ENCODE peak calls at places on chromosomes 5 and 9, in six cellular contexts. R is activated CD8-positive, alpha-beta T cell treated with anti-CD3 and anti-CD28 coated beads for 36 hours; V is A673; H is lung; I is CD8-positive, alpha-beta T cell; Y is GM12864. Q is an unnamed sample.

GRCh38 chr5:104179057-104179456 is 616.5 kb upstream of the NUDT12 start:
- DNase-seq in R (peak; percentile 37), V (peak; percentile 66), H (no peak), I (no peak), Y (peak; percentile 19), Q (no peak)

GRCh38 chr5:123527190-123527589 is 15.2 kb downstream of the CSNK1G3 start:
- DNase-seq in R (no peak), V (no peak), H (no peak), I (no peak), Y (no peak), Q (no peak)

GRCh38 chr5:100634937-100635336 is 99.8 kb downstream of the FAM174A start:
- DNase-seq in R (no peak), V (no peak), H (no peak), I (no peak), Y (no peak), Q (no peak)

GRCh38 chr5:124643306-124643705 is 103.1 kb downstream of the ZNF608 start:
- DNase-seq in R (no peak), V (no peak), H (no peak), I (no peak), Y (no peak), Q (no peak)

GRCh38 chr9:8268881-8269280 is 469.3 kb upstream of the DMAC1 start:
- DNase-seq in R (no peak), V (no peak), H (no peak), I (no peak), Y (no peak), Q (no peak)

GRCh38 chr9:89000973-89001916 is 10.0 kb downstream of the S1PR3 start:
- DNase-seq in R (peak; percentile 90), V (peak; percentile 95), H (peak; percentile 92), I (peak; percentile 66), Y (peak; percentile 24), Q (peak; percentile 64)

GRCh38 chr5:96343094-96343493 is 90.0 kb downstream of the PCSK1 start:
- DNase-seq in R (no peak), V (no peak), H (no peak), I (no peak), Y (no peak), Q (no peak)

GRCh38 chr5:169911448-169912212 is 68.7 kb downstream of the INSYN2B start:
- DNase-seq in R (no peak), V (peak; percentile 36), H (no peak), I (no peak), Y (no peak), Q (no peak)

GRCh38 chr5:11149136-11149535 is 388.1 kb upstream of the DAP start:
- DNase-seq in R (no peak), V (no peak), H (no peak), I (no peak), Y (no peak), Q (no peak)

GRCh38 chr9:19156805-19157204 is 29.5 kb upstream of the PLIN2 start:
- DNase-seq in R (no peak), V (no peak), H (no peak), I (no peak), Y (no peak), Q (no peak)

GRCh38 chr5:141866111-141866510 is 12.1 kb downstream of the PCDH1 start:
- DNase-seq in R (no peak), V (no peak), H (peak; percentile 82), I (no peak), Y (no peak), Q (no peak)

GRCh38 chr9:35726876-35727438 is 5.0 kb downstream of the TLN1 start:
- DNase-seq in R (peak; percentile 69), V (no peak), H (no peak), I (peak; percentile 25), Y (no peak), Q (no peak)

GRCh38 chr5:88679638-88680037 is 203.3 kb downstream of the MEF2C start:
- DNase-seq in R (no peak), V (no peak), H (no peak), I (no peak), Y (no peak), Q (no peak)

GRCh38 chr5:134034326-134034725 is 29.6 kb upstream of the VDAC1 start:
- DNase-seq in R (no peak), V (no peak), H (no peak), I (no peak), Y (no peak), Q (no peak)

GRCh38 chr5:55331321-55331720 is 23.5 kb downstream of the MTREX start:
- DNase-seq in R (no peak), V (no peak), H (no peak), I (no peak), Y (no peak), Q (no peak)

GRCh38 chr5:98205691-98206461 is 567.6 kb upstream of the RGMB start:
- DNase-seq in R (no peak), V (no peak), H (no peak), I (no peak), Y (no peak), Q (no peak)

GRCh38 chr5:78527925-78528324 is 120.6 kb downstream of the LHFPL2 start:
- DNase-seq in R (no peak), V (no peak), H (no peak), I (no peak), Y (no peak), Q (no peak)

GRCh38 chr9:130421802-130422276 is 22.9 kb upstream of the ASS1 start:
- DNase-seq in R (no peak), V (peak; percentile 99), H (no peak), I (no peak), Y (no peak), Q (no peak)

GRCh38 chr5:145463634-145464033 is 371.5 kb downstream of the PRELID2 start:
- DNase-seq in R (no peak), V (no peak), H (no peak), I (no peak), Y (no peak), Q (no peak)

GRCh38 chr5:85293139-85293785 is 908.6 kb upstream of the EDIL3 start:
- DNase-seq in R (no peak), V (no peak), H (no peak), I (no peak), Y (no peak), Q (no peak)

GRCh38 chr5:89034588-89034987 is 151.6 kb upstream of the MEF2C start:
- DNase-seq in R (no peak), V (no peak), H (no peak), I (no peak), Y (no peak), Q (no peak)

GRCh38 chr5:134374234-134374633 is 2.9 kb downstream of the UBE2B start:
- DNase-seq in R (peak; percentile 34), V (no peak), H (no peak), I (no peak), Y (no peak), Q (no peak)

GRCh38 chr5:170791325-170791954 is 7.9 kb downstream of the GABRP start:
- DNase-seq in R (peak; percentile 43), V (peak; percentile 27), H (peak; percentile 79), I (no peak), Y (no peak), Q (peak; percentile 10)

GRCh38 chr5:174022384-174023095 is 23.0 kb upstream of the NSG2 start:
- DNase-seq in R (no peak), V (peak; percentile 33), H (no peak), I (no peak), Y (no peak), Q (no peak)

GRCh38 chr9:134641173-134641985 is at the start of gene COL5A1:
- DNase-seq in R (peak; percentile 33), V (peak; percentile 96), H (peak; percentile 84), I (peak; percentile 14), Y (no peak), Q (peak; percentile 84)

GRCh38 chr9:134640491-134641172 is 971 bp upstream of the COL5A1 start:
- DNase-seq in R (no peak), V (no peak), H (no peak), I (no peak), Y (no peak), Q (no peak)

GRCh38 chr9:134641989-134642384 is 384 bp downstream of the COL5A1 start:
- DNase-seq in R (no peak), V (no peak), H (no peak), I (no peak), Y (no peak), Q (no peak)

GRCh38 chr9:134643306-134643705 is 1.7 kb downstream of the COL5A1 start:
- DNase-seq in R (no peak), V (no peak), H (no peak), I (no peak), Y (no peak), Q (peak; percentile 36)

DNA sequence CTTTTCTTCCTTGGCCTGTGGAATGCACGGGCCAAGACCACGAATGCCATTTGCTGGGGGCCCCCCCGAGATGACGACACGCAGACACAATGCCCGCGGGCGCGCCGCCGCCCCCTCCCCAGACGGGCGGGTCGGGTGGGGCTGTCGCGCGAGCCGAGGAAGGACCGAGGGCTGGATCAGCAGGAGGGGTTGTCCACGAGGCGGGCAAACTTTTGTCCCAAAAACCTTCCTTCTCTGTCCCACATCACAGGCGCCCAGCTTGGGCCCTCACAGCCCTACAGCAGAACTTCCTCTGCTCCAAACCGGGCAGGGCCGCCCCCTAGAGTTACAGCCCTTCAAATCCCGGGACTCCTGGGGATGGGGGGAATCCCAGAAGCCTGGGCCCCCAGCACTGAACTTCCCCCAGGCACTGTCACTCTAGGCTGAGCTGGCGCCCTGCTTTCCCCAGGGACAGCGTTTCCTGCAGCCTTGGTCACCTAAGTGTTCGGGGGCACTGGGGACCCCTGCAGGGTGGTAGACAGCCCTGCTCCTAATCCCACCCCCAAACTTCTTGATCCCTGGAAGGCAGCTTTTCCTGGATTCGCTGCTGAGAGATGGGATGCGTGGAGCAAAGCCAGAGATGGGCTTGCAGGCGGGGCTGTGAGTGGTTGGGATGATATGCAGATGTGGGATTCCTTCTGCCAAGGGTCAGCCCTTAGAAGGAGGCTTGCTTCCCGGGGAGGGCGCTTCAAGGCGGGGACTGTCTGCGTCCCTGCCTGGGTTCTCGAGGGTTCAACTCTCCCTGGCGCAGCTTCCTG is 980 bp downstream of the COL5A1 start:
- DNase-seq in R (no peak), V (peak; percentile 75), H (peak; percentile 55), I (no peak), Y (no peak), Q (peak; percentile 72)
- TF ChIP-seq CTCF in R (no peak), V (peak; percentile 46), H (no peak), I (no peak), Y (no peak), Q (peak; percentile 60)

GRCh38 chr5:102296229-102296817 is at the start of gene SLCO4C1:
- DNase-seq in R (peak; percentile 82), V (peak; percentile 77), H (peak; percentile 91), I (peak; percentile 35), Y (peak; percentile 59), Q (no peak)
- TF ChIP-seq CTCF in R (peak; percentile 39), V (peak; percentile 82), H (peak; percentile 11), I (peak; percentile 33), Y (peak; percentile 85), Q (no peak)

GRCh38 chr9:33264473-33265177 is at the start of the genes BAG1 and CHMP5:
- DNase-seq in R (peak; percentile 100), V (peak; percentile 100), H (peak; percentile 100), I (peak; percentile 99), Y (peak; percentile 97), Q (peak; percentile 99)
- TF ChIP-seq CTCF in R (no peak), V (no peak), H (no peak), I (no peak), Y (peak; percentile 9), Q (peak; percentile 34)

GRCh38 chr5:164324239-164324638 is 818.8 kb downstream of the MAT2B start:
- DNase-seq in R (no peak), V (no peak), H (no peak), I (no peak), Y (no peak), Q (no peak)

DNA sequence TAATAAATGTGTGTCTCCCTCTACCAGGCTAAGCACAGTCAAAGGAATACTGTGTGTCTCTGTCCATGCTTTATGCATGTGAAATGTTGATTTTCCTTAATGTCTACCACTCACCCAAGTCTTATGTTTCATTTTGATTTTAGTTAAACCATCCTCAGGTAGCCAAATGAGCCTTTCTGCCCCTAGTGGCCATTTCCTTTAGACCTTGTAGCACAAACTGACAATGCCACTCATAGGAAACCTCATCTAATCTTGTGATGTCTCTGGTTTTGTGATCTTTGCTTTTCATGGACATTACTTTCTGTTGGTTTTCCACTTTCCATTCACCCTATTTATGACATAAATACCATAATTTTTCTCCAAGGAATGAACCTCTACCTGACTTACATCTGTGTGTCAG is 820.8 kb downstream of the MAT2B start:
- DNase-seq in R (no peak), V (no peak), H (no peak), I (no peak), Y (no peak), Q (no peak)
- TF ChIP-seq CTCF in R (no peak), V (peak; percentile 31), H (no peak), I (no peak), Y (peak; percentile 52), Q (no peak)

Q was measured in AG09319.